ENCODE peak calls at places on chromosomes 3 and 15, in eight cellular contexts. One of them, this sample, is unnamed.

GRCh38 chr3:126132751-126133511 is 47.5 kb downstream of the ALDH1L1 start:
- DNase-seq in psoas muscle: peak
- DNase-seq in type B pancreatic cell: peak
- DNase-seq in WTC11: peak
- DNase-seq in tibial artery: peak
- DNase-seq in dorsolateral prefrontal cortex: no peak
- DNase-seq in A549: peak
- DNase-seq in astrocyte of the spinal cord: no peak
- DNase-seq in this sample: no peak

GRCh38 chr3:129549006-129549800 is 6.2 kb downstream of the H1-8 start:
- DNase-seq in tibial artery: no peak
- DNase-seq in psoas muscle: peak
- DNase-seq in dorsolateral prefrontal cortex: no peak
- DNase-seq in type B pancreatic cell: no peak
- DNase-seq in WTC11: no peak
- DNase-seq in astrocyte of the spinal cord: peak
- DNase-seq in A549: no peak
- DNase-seq in this sample: no peak

GRCh38 chr3:46968783-46969428 is 7.6 kb downstream of the CCDC12 start:
- DNase-seq in type B pancreatic cell: no peak
- DNase-seq in WTC11: no peak
- DNase-seq in dorsolateral prefrontal cortex: no peak
- DNase-seq in A549: no peak
- DNase-seq in astrocyte of the spinal cord: no peak
- DNase-seq in tibial artery: peak
- DNase-seq in psoas muscle: no peak
- DNase-seq in this sample: no peak

GRCh38 chr3:193708270-193708669 is 115.3 kb downstream of the OPA1 start:
- DNase-seq in astrocyte of the spinal cord: no peak
- DNase-seq in dorsolateral prefrontal cortex: no peak
- DNase-seq in psoas muscle: no peak
- DNase-seq in A549: no peak
- DNase-seq in WTC11: no peak
- DNase-seq in type B pancreatic cell: no peak
- DNase-seq in tibial artery: no peak
- DNase-seq in this sample: no peak

GRCh38 chr3:8301977-8302589 is 199.5 kb upstream of the LMCD1 start:
- DNase-seq in type B pancreatic cell: no peak
- DNase-seq in WTC11: no peak
- DNase-seq in tibial artery: no peak
- DNase-seq in psoas muscle: no peak
- DNase-seq in astrocyte of the spinal cord: peak
- DNase-seq in A549: peak
- DNase-seq in dorsolateral prefrontal cortex: no peak
- DNase-seq in this sample: peak

GRCh38 chr3:137165117-137165806 is 207.5 kb downstream of the IL20RB start:
- DNase-seq in tibial artery: no peak
- DNase-seq in type B pancreatic cell: no peak
- DNase-seq in psoas muscle: no peak
- DNase-seq in WTC11: no peak
- DNase-seq in A549: no peak
- DNase-seq in astrocyte of the spinal cord: peak
- DNase-seq in dorsolateral prefrontal cortex: no peak
- DNase-seq in this sample: no peak

GRCh38 chr3:189419022-189419421 is 212.2 kb upstream of the TP63 start:
- DNase-seq in type B pancreatic cell: no peak
- DNase-seq in A549: no peak
- DNase-seq in tibial artery: no peak
- DNase-seq in dorsolateral prefrontal cortex: no peak
- DNase-seq in WTC11: no peak
- DNase-seq in astrocyte of the spinal cord: peak
- DNase-seq in psoas muscle: no peak
- DNase-seq in this sample: no peak

GRCh38 chr3:19967812-19968211 is 20.9 kb downstream of the RAB5A start:
- DNase-seq in WTC11: no peak
- DNase-seq in tibial artery: no peak
- DNase-seq in dorsolateral prefrontal cortex: no peak
- DNase-seq in astrocyte of the spinal cord: no peak
- DNase-seq in A549: no peak
- DNase-seq in psoas muscle: no peak
- DNase-seq in type B pancreatic cell: no peak
- DNase-seq in this sample: no peak

GRCh38 chr15:89367485-89368451 is 33.1 kb upstream of the POLG start:
- DNase-seq in WTC11: peak
- DNase-seq in A549: peak
- DNase-seq in psoas muscle: no peak
- DNase-seq in dorsolateral prefrontal cortex: peak
- DNase-seq in type B pancreatic cell: no peak
- DNase-seq in astrocyte of the spinal cord: no peak
- DNase-seq in tibial artery: no peak
- DNase-seq in this sample: no peak

GRCh38 chr3:25021816-25022215 is 406.2 kb upstream of the RARB start:
- DNase-seq in psoas muscle: no peak
- DNase-seq in type B pancreatic cell: no peak
- DNase-seq in A549: no peak
- DNase-seq in astrocyte of the spinal cord: peak
- DNase-seq in tibial artery: no peak
- DNase-seq in WTC11: no peak
- DNase-seq in dorsolateral prefrontal cortex: no peak
- DNase-seq in this sample: peak

GRCh38 chr3:97291901-97292300 is 472.7 kb upstream of the ARL6 start:
- DNase-seq in WTC11: no peak
- DNase-seq in dorsolateral prefrontal cortex: no peak
- DNase-seq in tibial artery: no peak
- DNase-seq in type B pancreatic cell: no peak
- DNase-seq in psoas muscle: no peak
- DNase-seq in astrocyte of the spinal cord: no peak
- DNase-seq in A549: no peak
- DNase-seq in this sample: no peak

GRCh38 chr15:27237319-27237939 is 266.4 kb downstream of the GABRG3 start:
- DNase-seq in WTC11: no peak
- DNase-seq in dorsolateral prefrontal cortex: no peak
- DNase-seq in A549: no peak
- DNase-seq in tibial artery: no peak
- DNase-seq in type B pancreatic cell: no peak
- DNase-seq in psoas muscle: no peak
- DNase-seq in astrocyte of the spinal cord: no peak
- DNase-seq in this sample: no peak

GRCh38 chr3:132261501-132261900 is 55.7 kb upstream of the ACP3 start:
- DNase-seq in tibial artery: no peak
- DNase-seq in A549: no peak
- DNase-seq in psoas muscle: no peak
- DNase-seq in dorsolateral prefrontal cortex: no peak
- DNase-seq in astrocyte of the spinal cord: no peak
- DNase-seq in type B pancreatic cell: no peak
- DNase-seq in WTC11: no peak
- DNase-seq in this sample: no peak

GRCh38 chr3:66228707-66229106 is 7.9 kb downstream of the SLC25A26 start:
- DNase-seq in tibial artery: no peak
- DNase-seq in type B pancreatic cell: no peak
- DNase-seq in A549: no peak
- DNase-seq in dorsolateral prefrontal cortex: no peak
- DNase-seq in astrocyte of the spinal cord: no peak
- DNase-seq in psoas muscle: no peak
- DNase-seq in WTC11: no peak
- DNase-seq in this sample: no peak

GRCh38 chr3:52451237-52452083 is 2.4 kb downstream of the TNNC1 start:
- DNase-seq in dorsolateral prefrontal cortex: no peak
- DNase-seq in psoas muscle: no peak
- DNase-seq in A549: no peak
- DNase-seq in astrocyte of the spinal cord: no peak
- DNase-seq in tibial artery: no peak
- DNase-seq in type B pancreatic cell: no peak
- DNase-seq in WTC11: no peak
- DNase-seq in this sample: no peak

GRCh38 chr15:90348456-90348855 is 3.6 kb upstream of the ZNF774 start:
- DNase-seq in WTC11: no peak
- DNase-seq in astrocyte of the spinal cord: no peak
- DNase-seq in dorsolateral prefrontal cortex: no peak
- DNase-seq in psoas muscle: no peak
- DNase-seq in A549: no peak
- DNase-seq in type B pancreatic cell: no peak
- DNase-seq in tibial artery: no peak
- DNase-seq in this sample: no peak

GRCh38 chr3:12544652-12545472 is 437 bp downstream of the MKRN2OS start:
- DNase-seq in dorsolateral prefrontal cortex: no peak
- DNase-seq in A549: no peak
- DNase-seq in type B pancreatic cell: no peak
- DNase-seq in astrocyte of the spinal cord: no peak
- DNase-seq in psoas muscle: no peak
- DNase-seq in tibial artery: no peak
- DNase-seq in WTC11: no peak
- DNase-seq in this sample: no peak

GRCh38 chr15:41254560-41254959 is 23.5 kb downstream of the CHP1 start:
- DNase-seq in tibial artery: no peak
- DNase-seq in WTC11: no peak
- DNase-seq in type B pancreatic cell: no peak
- DNase-seq in psoas muscle: no peak
- DNase-seq in dorsolateral prefrontal cortex: no peak
- DNase-seq in A549: no peak
- DNase-seq in astrocyte of the spinal cord: no peak
- DNase-seq in this sample: no peak

GRCh38 chr3:102553876-102554275 is 119.1 kb downstream of the ZPLD1 start:
- DNase-seq in A549: no peak
- DNase-seq in WTC11: no peak
- DNase-seq in dorsolateral prefrontal cortex: no peak
- DNase-seq in type B pancreatic cell: no peak
- DNase-seq in tibial artery: no peak
- DNase-seq in psoas muscle: no peak
- DNase-seq in astrocyte of the spinal cord: no peak
- DNase-seq in this sample: no peak

GRCh38 chr15:76253851-76254440 is 57.3 kb downstream of the ETFA start:
- DNase-seq in astrocyte of the spinal cord: peak
- DNase-seq in type B pancreatic cell: no peak
- DNase-seq in psoas muscle: no peak
- DNase-seq in tibial artery: no peak
- DNase-seq in dorsolateral prefrontal cortex: no peak
- DNase-seq in WTC11: no peak
- DNase-seq in A549: no peak
- DNase-seq in this sample: no peak

DNA sequence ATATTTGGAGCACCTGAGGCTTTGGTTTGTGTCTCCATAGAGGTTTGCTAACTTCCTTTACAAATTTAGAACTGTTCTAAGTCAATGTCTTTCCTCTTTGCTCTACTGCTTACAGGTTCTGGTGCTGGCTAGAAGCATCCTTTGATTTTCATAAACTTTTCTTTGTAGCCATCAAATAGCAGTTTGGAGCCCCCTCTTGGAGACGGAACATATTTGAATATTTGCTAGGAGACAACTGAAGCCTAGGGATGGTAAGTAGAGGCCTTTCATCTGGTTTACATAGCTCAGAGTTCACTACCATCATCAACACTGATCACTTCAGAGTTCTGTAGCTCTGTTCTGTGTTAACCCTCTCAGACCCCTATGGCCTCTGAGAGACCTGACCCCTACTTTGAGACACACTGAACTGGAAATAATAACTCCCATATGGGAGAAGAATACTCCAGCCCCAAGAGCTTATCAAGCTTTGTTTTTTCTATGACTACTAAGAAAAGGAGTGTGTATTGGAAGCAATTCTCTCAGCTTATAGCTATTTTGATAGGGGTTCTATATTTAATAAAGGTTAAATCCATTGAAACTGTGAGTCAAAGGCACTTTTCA is 420.4 kb downstream of the EPHA3 start:
- DNase-seq in WTC11: no peak
- DNase-seq in A549: no peak
- DNase-seq in astrocyte of the spinal cord: peak
- DNase-seq in type B pancreatic cell: no peak
- DNase-seq in psoas muscle: no peak
- DNase-seq in dorsolateral prefrontal cortex: no peak
- DNase-seq in tibial artery: no peak
- DNase-seq in this sample: no peak
- TF ChIP-seq CTCF in WTC11: no peak
- TF ChIP-seq CTCF in A549: no peak
- TF ChIP-seq CTCF in astrocyte of the spinal cord: peak
- TF ChIP-seq CTCF in type B pancreatic cell: peak
- TF ChIP-seq CTCF in psoas muscle: no peak
- TF ChIP-seq CTCF in dorsolateral prefrontal cortex: no peak
- TF ChIP-seq CTCF in tibial artery: no peak
- TF ChIP-seq CTCF in this sample: no peak

GRCh38 chr3:5226783-5227182 is 39.3 kb downstream of the EDEM1 start:
- DNase-seq in psoas muscle: no peak
- DNase-seq in astrocyte of the spinal cord: peak
- DNase-seq in dorsolateral prefrontal cortex: no peak
- DNase-seq in A549: no peak
- DNase-seq in tibial artery: no peak
- DNase-seq in type B pancreatic cell: no peak
- DNase-seq in WTC11: no peak
- DNase-seq in this sample: no peak
- TF ChIP-seq CTCF in psoas muscle: peak
- TF ChIP-seq CTCF in astrocyte of the spinal cord: peak
- TF ChIP-seq CTCF in dorsolateral prefrontal cortex: peak
- TF ChIP-seq CTCF in A549: peak
- TF ChIP-seq CTCF in tibial artery: peak
- TF ChIP-seq CTCF in type B pancreatic cell: peak
- TF ChIP-seq CTCF in WTC11: no peak
- TF ChIP-seq CTCF in this sample: peak

DNA sequence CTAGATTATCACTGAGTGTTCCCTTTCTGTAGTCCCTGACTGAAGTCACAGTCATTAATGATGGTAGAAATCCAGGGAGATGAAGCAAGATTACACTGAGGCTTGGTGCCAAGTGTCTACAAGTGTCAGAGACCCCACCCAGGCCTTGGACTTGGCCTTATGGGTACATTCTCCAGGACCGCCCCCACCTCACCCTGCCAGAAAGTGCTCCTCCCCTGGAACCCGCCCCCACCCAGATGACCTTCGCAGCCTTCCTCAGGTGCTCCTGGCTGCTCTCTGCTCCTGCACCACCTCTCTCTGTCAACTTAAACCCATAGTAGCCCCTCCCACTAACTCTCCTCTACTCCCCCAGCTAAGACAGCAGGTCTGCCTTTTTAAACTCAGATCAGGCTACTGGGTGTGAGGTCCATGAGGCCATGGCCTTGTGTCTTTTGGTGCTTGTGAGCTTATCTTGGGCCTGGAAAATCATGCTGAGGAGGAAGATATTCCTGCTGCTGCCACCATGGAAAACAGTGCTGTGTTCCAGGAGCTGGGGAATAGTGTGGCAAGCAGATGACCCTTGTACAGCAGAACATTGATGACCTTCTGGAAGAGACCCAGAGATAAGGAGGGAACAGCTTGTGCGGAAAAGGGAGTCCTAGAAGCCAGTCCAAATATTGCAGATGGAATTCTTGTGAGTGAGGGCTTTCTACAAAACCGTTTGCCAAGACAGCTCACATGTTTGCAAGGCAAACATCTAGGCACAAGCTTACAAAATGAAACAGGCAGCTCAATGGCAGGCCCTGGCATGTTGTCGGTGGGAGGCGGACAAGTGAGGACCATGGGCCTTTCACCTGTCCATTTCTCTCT is 40.3 kb upstream of the NDUFB4 start:
- DNase-seq in astrocyte of the spinal cord: no peak
- DNase-seq in type B pancreatic cell: no peak
- DNase-seq in A549: no peak
- DNase-seq in tibial artery: peak
- DNase-seq in psoas muscle: peak
- DNase-seq in dorsolateral prefrontal cortex: no peak
- DNase-seq in WTC11: no peak
- DNase-seq in this sample: no peak
- TF ChIP-seq CTCF in astrocyte of the spinal cord: no peak
- TF ChIP-seq CTCF in type B pancreatic cell: no peak
- TF ChIP-seq CTCF in A549: no peak
- TF ChIP-seq CTCF in tibial artery: no peak
- TF ChIP-seq CTCF in psoas muscle: no peak
- TF ChIP-seq CTCF in dorsolateral prefrontal cortex: no peak
- TF ChIP-seq CTCF in WTC11: no peak
- TF ChIP-seq CTCF in this sample: no peak

GRCh38 chr15:79364571-79365240 is 53.8 kb downstream of the TMED3 start:
- DNase-seq in WTC11: no peak
- DNase-seq in tibial artery: no peak
- DNase-seq in type B pancreatic cell: no peak
- DNase-seq in astrocyte of the spinal cord: no peak
- DNase-seq in psoas muscle: no peak
- DNase-seq in dorsolateral prefrontal cortex: no peak
- DNase-seq in A549: no peak
- DNase-seq in this sample: no peak
- TF ChIP-seq CTCF in WTC11: no peak
- TF ChIP-seq CTCF in tibial artery: no peak
- TF ChIP-seq CTCF in type B pancreatic cell: no peak
- TF ChIP-seq CTCF in astrocyte of the spinal cord: no peak
- TF ChIP-seq CTCF in psoas muscle: no peak
- TF ChIP-seq CTCF in dorsolateral prefrontal cortex: no peak
- TF ChIP-seq CTCF in A549: no peak
- TF ChIP-seq CTCF in this sample: peak

This sample was measured in Calu3.